ENCODE peak calls at places on chromosomes 16 and 17, in five cellular contexts. O is AG10803, C is fibroblast of pulmonary artery, S is cardiac muscle cell, I is lower leg skin. U is an unnamed sample.

GRCh38 chr16:66905633-66906539 is 12.8 kb downstream of the CDH16 start:
- DNase-seq in O (no peak), C (no peak), S (peak), I (no peak), U (no peak)

GRCh38 chr17:67324330-67324729 is 42.0 kb downstream of the PSMD12 start:
- DNase-seq in O (no peak), C (no peak), S (no peak), I (no peak), U (no peak)

GRCh38 chr17:80991645-80992076 is at the start of gene CHMP6:
- DNase-seq in O (peak), C (peak), S (peak), I (peak), U (no peak)

GRCh38 chr17:30323895-30324319 is 9.9 kb downstream of the TMIGD1 start:
- DNase-seq in O (peak), C (peak), S (no peak), I (peak), U (no peak)

GRCh38 chr17:33260638-33261037 is 32.5 kb downstream of the ASIC2 start:
- DNase-seq in O (no peak), C (no peak), S (no peak), I (no peak), U (no peak)

GRCh38 chr16:67770371-67770991 is 35.9 kb downstream of the RANBP10 start:
- DNase-seq in O (no peak), C (peak), S (peak), I (no peak), U (no peak)

GRCh38 chr16:5036228-5037156 is 2.8 kb upstream of the NAGPA start:
- DNase-seq in O (no peak), C (peak), S (no peak), I (no peak), U (no peak)

GRCh38 chr17:74176546-74177001 is 26.9 kb upstream of the RPL38 start:
- DNase-seq in O (peak), C (peak), S (peak), I (no peak), U (peak)

GRCh38 chr16:69371564-69371963 is 14.2 kb downstream of the TERF2 start:
- DNase-seq in O (no peak), C (no peak), S (no peak), I (no peak), U (no peak)

GRCh38 chr16:82195917-82196494 is 26.0 kb upstream of the MPHOSPH6 start:
- DNase-seq in O (peak), C (peak), S (no peak), I (no peak), U (no peak)

GRCh38 chr17:38871247-38871991 is 1.6 kb downstream of the LASP1 start:
- DNase-seq in O (peak), C (peak), S (peak), I (peak), U (no peak)

GRCh38 chr17:74123350-74123749 is 80.1 kb upstream of the RPL38 start:
- DNase-seq in O (peak), C (no peak), S (no peak), I (no peak), U (peak)

GRCh38 chr17:49616546-49617205 is 41.0 kb downstream of the NXPH3 start:
- DNase-seq in O (peak), C (peak), S (no peak), I (peak), U (peak)

GRCh38 chr16:67407788-67408452 is 8.4 kb downstream of the ZDHHC1 start:
- DNase-seq in O (no peak), C (no peak), S (no peak), I (no peak), U (no peak)

GRCh38 chr16:22222006-22222405 is 15.9 kb downstream of the EEF2K start:
- DNase-seq in O (no peak), C (no peak), S (no peak), I (no peak), U (no peak)

GRCh38 chr17:44607836-44608690 is 48.2 kb upstream of the MEIOC start:
- DNase-seq in O (peak), C (no peak), S (no peak), I (no peak), U (no peak)

GRCh38 chr17:73856585-73856984 is 212.3 kb upstream of the SDK2 start:
- DNase-seq in O (no peak), C (no peak), S (no peak), I (no peak), U (no peak)

GRCh38 chr17:15946611-15947120 is 1.7 kb downstream of the ADORA2B start:
- DNase-seq in O (no peak), C (no peak), S (no peak), I (no peak), U (no peak)

GRCh38 chr17:48228720-48229119 is 121.2 kb downstream of the SNX11 start:
- DNase-seq in O (no peak), C (no peak), S (no peak), I (no peak), U (no peak)

GRCh38 chr17:39517224-39517623 is 55.9 kb downstream of the CDK12 start:
- DNase-seq in O (no peak), C (peak), S (no peak), I (no peak), U (peak)

GRCh38 chr16:915546-915945 is 55.2 kb downstream of the LMF1 start:
- DNase-seq in O (no peak), C (no peak), S (no peak), I (no peak), U (no peak)

GRCh38 chr17:68993112-68993511 is 37.9 kb upstream of the ABCA8 start:
- DNase-seq in O (peak), C (peak), S (no peak), I (no peak), U (no peak)

GRCh38 chr16:75096730-75097129 is 19.9 kb downstream of the LDHD start:
- DNase-seq in O (peak), C (no peak), S (no peak), I (no peak), U (no peak)

GRCh38 chr17:78329263-78330059 is 30.4 kb downstream of the SOCS3 start:
- DNase-seq in O (peak), C (peak), S (no peak), I (no peak), U (peak)

GRCh38 chr16:12680531-12680930 is 123.2 kb downstream of the CPPED1 start:
- DNase-seq in O (no peak), C (no peak), S (no peak), I (no peak), U (no peak)

GRCh38 chr17:1002771-1003555 is 6.0 kb downstream of the TIMM22 start:
- DNase-seq in O (peak), C (peak), S (no peak), I (no peak), U (peak)

GRCh38 chr17:76000016-76000754 is 470 bp upstream of the CDK3 start:
- DNase-seq in O (no peak), C (peak), S (peak), I (no peak), U (no peak)

GRCh38 chr17:75998327-75998795 is 2.3 kb upstream of the CDK3 start:
- DNase-seq in O (no peak), C (no peak), S (no peak), I (no peak), U (no peak)

GRCh38 chr17:76002100-76002499 is 1.4 kb downstream of the CDK3 start:
- DNase-seq in O (no peak), C (no peak), S (no peak), I (no peak), U (no peak)

GRCh38 chr17:76003915-76004314 is 3.3 kb downstream of the CDK3 start:
- DNase-seq in O (no peak), C (no peak), S (no peak), I (no peak), U (no peak)

DNA sequence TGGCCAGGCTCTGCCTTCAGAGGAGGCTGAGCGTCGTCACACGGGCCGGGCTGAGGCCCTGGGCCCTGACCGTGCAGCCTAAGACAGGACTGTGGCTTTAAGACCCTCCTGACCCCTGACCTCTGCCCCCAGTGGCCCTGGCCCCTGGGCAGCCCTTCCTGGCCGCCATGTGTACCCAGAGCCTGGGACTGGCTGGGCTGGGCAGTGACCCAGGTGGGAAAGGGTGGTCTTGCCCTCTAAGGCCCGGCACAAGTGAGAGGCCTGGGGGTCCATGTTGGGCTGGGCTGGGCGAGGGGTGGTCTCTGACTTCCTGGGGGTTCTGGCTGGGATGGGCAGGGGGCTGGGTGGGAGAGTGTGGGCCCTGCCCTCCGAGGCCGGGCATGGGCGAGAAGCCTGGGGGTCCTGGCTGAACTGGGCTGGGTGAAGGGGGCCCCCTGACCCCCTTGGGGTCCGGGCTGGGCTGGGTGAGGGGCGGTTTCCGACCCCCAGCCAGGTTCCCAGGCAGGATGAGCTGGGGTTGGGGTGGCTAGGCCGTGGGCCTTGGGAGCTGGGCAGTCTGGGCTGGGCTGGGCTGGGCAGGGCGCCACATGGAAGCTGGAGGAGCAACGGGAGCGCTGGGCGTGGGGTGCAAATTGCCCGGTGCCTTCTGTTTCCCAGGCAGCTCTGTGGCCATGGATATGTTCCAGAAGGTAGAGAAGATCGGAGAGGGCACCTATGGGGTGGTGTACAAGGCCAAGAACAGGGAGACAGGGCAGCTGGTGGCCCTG is at the start of gene CDK3:
- DNase-seq in O (no peak), C (no peak), S (no peak), I (no peak), U (no peak)
- TF ChIP-seq CTCF in O (no peak), C (no peak), S (no peak), I (no peak), U (no peak)

DNA sequence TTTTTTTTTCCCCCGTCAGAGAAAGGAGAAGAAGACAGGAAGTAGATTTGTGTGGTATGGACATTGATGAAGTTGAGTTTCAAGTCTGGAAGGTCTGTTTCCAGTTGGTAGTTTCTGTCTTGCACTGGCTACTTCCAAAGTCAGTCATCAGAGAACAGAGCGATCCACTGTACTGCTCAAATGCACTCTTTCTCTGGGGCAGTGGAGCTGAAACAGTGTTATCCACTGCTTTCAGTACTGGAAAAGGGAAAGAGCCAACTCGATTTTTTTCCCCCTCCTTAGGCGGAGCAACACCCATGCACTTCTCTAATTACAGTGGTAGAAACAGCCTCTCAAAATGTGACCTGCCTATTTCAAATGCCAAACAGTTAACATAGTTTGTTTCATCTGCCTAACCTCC is 7.4 kb downstream of the PRKCA start:
- DNase-seq in O (no peak), C (no peak), S (peak), I (no peak), U (no peak)
- H3K4me3 ChIP-seq in O (no peak), C (no peak), S (no peak), I (no peak), U (no peak)

DNA sequence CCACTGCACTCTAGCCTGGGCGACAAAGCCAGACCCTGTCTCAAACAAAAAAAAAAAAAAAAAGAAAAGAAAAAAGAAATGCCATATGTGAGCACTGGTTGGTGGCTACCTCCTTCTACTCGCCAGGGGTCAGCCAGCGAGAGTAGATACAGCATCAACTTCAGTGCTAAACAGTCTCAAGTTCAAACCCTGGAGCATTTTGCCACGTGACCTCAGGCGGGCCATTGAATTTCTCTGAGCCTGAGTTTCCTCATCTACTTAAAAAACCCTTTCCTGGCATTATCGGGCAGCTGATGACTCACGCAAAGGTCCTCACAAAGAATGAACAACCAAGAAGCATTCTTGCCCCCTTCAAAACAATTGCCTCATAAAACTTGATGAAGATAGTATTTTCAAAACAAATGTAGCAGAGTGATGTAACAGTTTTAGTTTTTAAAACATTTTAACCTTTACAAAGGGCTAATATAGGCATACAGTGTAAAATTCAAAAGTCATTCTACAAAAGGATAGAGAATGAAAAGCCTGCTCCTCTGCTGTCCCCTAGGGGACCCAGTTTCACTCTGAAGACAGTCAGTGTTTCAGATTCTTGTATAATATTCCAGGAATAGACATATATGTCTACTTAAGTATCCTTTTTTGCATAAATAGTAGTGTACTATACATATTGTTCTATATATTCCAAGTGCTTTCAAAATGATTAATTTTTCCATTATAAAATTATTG is 28.4 kb downstream of the DNAH2 start:
- DNase-seq in O (peak), C (peak), S (no peak), I (peak), U (peak)
- TF ChIP-seq CTCF in O (peak), C (peak), S (peak), I (no peak), U (peak)

GRCh38 chr16:3044708-3045107 is 1.7 kb upstream of the MMP25 start:
- DNase-seq in O (no peak), C (no peak), S (no peak), I (no peak), U (no peak)
- H3K4me3 ChIP-seq in O (no peak), C (no peak), S (no peak), I (no peak), U (no peak)

DNA sequence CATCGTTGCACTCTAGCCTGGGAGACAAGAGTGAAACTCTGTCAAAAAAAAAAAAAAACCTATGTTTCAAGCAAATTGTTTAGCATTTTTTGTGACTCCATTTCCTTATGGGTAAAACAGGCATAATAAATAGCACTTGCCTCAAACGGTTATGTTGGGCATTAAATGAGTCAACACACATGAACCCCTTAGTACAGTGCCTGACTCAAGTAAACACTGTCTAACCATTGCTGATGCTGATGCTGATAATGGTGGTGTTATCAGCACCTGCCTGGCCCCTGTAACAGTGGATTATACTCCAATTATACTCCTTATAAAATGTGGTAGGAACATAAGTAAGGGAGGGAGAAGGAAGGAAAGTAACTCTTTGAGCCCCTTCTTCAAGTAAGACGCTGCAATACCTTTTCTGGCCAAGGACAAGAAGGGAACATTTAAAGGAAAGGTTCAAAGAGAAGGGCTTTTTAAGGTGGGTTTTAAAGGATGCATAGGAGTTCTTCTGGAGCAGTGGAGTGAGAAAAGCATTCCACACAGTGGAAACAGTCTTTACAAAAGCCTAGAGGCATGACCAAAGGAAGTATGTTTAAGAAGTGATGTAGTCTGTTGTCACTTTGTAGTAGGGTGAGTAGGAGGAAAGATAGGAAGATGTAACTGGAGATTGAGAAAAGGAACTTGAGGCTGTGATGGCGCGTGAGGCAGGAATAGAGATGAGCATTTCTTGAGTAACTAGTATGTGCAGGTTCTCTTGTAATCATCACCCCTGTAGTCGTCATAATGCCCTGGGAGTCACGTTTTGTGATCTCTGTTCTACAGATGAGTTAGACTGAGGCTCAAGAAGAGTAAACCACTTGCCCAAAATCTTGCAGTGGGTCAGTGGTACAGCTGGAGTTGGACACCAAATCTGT is 4.3 kb downstream of the SCNN1B start:
- DNase-seq in O (no peak), C (no peak), S (no peak), I (no peak), U (no peak)
- TF ChIP-seq CTCF in O (no peak), C (no peak), S (no peak), I (no peak), U (no peak)